ENCODE peak calls at places on chromosomes 7 and 10, in ten cellular contexts. One of them, this sample, is unnamed. For H3K27me3, the result is how much of the 10 kb centered on the place peaks cover.

GRCh38 chr10:27620425-27621397 is 116.6 kb downstream of the RAB18 start:
- DNase-seq in CD8-positive, alpha-beta T cell: no peak
- DNase-seq in small intestine: no peak
- DNase-seq in adrenal gland: no peak
- DNase-seq in tibial artery: peak
- DNase-seq in hepatocyte: peak
- DNase-seq in psoas muscle: peak
- DNase-seq in right lobe of liver: no peak
- DNase-seq in H1: no peak
- DNase-seq in fibroblast of lung: peak
- DNase-seq in this sample: no peak

GRCh38 chr10:14573666-14574261 is 200.9 kb downstream of the FAM107B start:
- DNase-seq in CD8-positive, alpha-beta T cell: no peak
- DNase-seq in small intestine: no peak
- DNase-seq in adrenal gland: no peak
- DNase-seq in tibial artery: no peak
- DNase-seq in hepatocyte: no peak
- DNase-seq in psoas muscle: no peak
- DNase-seq in right lobe of liver: no peak
- DNase-seq in H1: no peak
- DNase-seq in fibroblast of lung: peak
- DNase-seq in this sample: no peak

GRCh38 chr10:986137-986825 is 2.0 kb upstream of the GTPBP4 start:
- DNase-seq in CD8-positive, alpha-beta T cell: no peak
- DNase-seq in small intestine: peak
- DNase-seq in adrenal gland: no peak
- DNase-seq in tibial artery: no peak
- DNase-seq in hepatocyte: peak
- DNase-seq in psoas muscle: no peak
- DNase-seq in right lobe of liver: no peak
- DNase-seq in H1: no peak
- DNase-seq in fibroblast of lung: no peak
- DNase-seq in this sample: no peak

GRCh38 chr10:110212119-110213006 is 5.0 kb downstream of the MXI1 start:
- DNase-seq in CD8-positive, alpha-beta T cell: peak
- DNase-seq in small intestine: peak
- DNase-seq in adrenal gland: no peak
- DNase-seq in tibial artery: peak
- DNase-seq in hepatocyte: peak
- DNase-seq in psoas muscle: no peak
- DNase-seq in right lobe of liver: no peak
- DNase-seq in H1: peak
- DNase-seq in fibroblast of lung: no peak
- DNase-seq in this sample: no peak

GRCh38 chr7:150897502-150898474 is 45.5 kb downstream of the AOC1 start:
- DNase-seq in CD8-positive, alpha-beta T cell: no peak
- DNase-seq in small intestine: no peak
- DNase-seq in adrenal gland: no peak
- DNase-seq in tibial artery: no peak
- DNase-seq in hepatocyte: no peak
- DNase-seq in psoas muscle: no peak
- DNase-seq in right lobe of liver: no peak
- DNase-seq in H1: no peak
- DNase-seq in fibroblast of lung: no peak
- DNase-seq in this sample: no peak

GRCh38 chr7:12549106-12549505 is 21.4 kb upstream of the SCIN start:
- DNase-seq in CD8-positive, alpha-beta T cell: no peak
- DNase-seq in small intestine: no peak
- DNase-seq in adrenal gland: no peak
- DNase-seq in tibial artery: no peak
- DNase-seq in hepatocyte: no peak
- DNase-seq in psoas muscle: no peak
- DNase-seq in right lobe of liver: no peak
- DNase-seq in H1: no peak
- DNase-seq in fibroblast of lung: no peak
- DNase-seq in this sample: no peak

GRCh38 chr7:83689855-83690254 is 40.9 kb upstream of the SEMA3E start:
- DNase-seq in CD8-positive, alpha-beta T cell: no peak
- DNase-seq in small intestine: no peak
- DNase-seq in adrenal gland: no peak
- DNase-seq in tibial artery: no peak
- DNase-seq in hepatocyte: no peak
- DNase-seq in psoas muscle: no peak
- DNase-seq in right lobe of liver: no peak
- DNase-seq in H1: no peak
- DNase-seq in fibroblast of lung: no peak
- DNase-seq in this sample: no peak

GRCh38 chr10:59362991-59363390 is 642 bp upstream of the FAM13C start:
- DNase-seq in CD8-positive, alpha-beta T cell: no peak
- DNase-seq in small intestine: peak
- DNase-seq in adrenal gland: peak
- DNase-seq in tibial artery: peak
- DNase-seq in hepatocyte: peak
- DNase-seq in psoas muscle: peak
- DNase-seq in right lobe of liver: peak
- DNase-seq in H1: peak
- DNase-seq in fibroblast of lung: peak
- DNase-seq in this sample: peak

GRCh38 chr10:53005612-53006325 is 233.2 kb upstream of the MBL2 start:
- DNase-seq in CD8-positive, alpha-beta T cell: no peak
- DNase-seq in small intestine: no peak
- DNase-seq in adrenal gland: no peak
- DNase-seq in tibial artery: no peak
- DNase-seq in hepatocyte: no peak
- DNase-seq in psoas muscle: no peak
- DNase-seq in right lobe of liver: no peak
- DNase-seq in H1: no peak
- DNase-seq in fibroblast of lung: no peak
- DNase-seq in this sample: no peak

GRCh38 chr10:88386878-88387773 is 196.0 kb downstream of the RNLS start:
- DNase-seq in CD8-positive, alpha-beta T cell: no peak
- DNase-seq in small intestine: peak
- DNase-seq in adrenal gland: peak
- DNase-seq in tibial artery: peak
- DNase-seq in hepatocyte: peak
- DNase-seq in psoas muscle: no peak
- DNase-seq in right lobe of liver: peak
- DNase-seq in H1: no peak
- DNase-seq in fibroblast of lung: peak
- DNase-seq in this sample: no peak

GRCh38 chr7:129771928-129772479 is 160.5 kb downstream of the NRF1 start:
- DNase-seq in CD8-positive, alpha-beta T cell: no peak
- DNase-seq in small intestine: no peak
- DNase-seq in adrenal gland: no peak
- DNase-seq in tibial artery: no peak
- DNase-seq in hepatocyte: no peak
- DNase-seq in psoas muscle: no peak
- DNase-seq in right lobe of liver: no peak
- DNase-seq in H1: no peak
- DNase-seq in fibroblast of lung: no peak
- DNase-seq in this sample: no peak
- H3K27ac ChIP-seq in CD8-positive, alpha-beta T cell: no peak
- H3K27ac ChIP-seq in small intestine: no peak
- H3K27ac ChIP-seq in adrenal gland: no peak
- H3K27ac ChIP-seq in tibial artery: no peak
- H3K27ac ChIP-seq in hepatocyte: no peak
- H3K27ac ChIP-seq in psoas muscle: no peak
- H3K27ac ChIP-seq in right lobe of liver: no peak
- H3K27ac ChIP-seq in H1: no peak
- H3K27ac ChIP-seq in fibroblast of lung: no peak
- H3K27ac ChIP-seq in this sample: no peak

GRCh38 chr10:123556049-123556448 is 110.1 kb upstream of the GPR26 start:
- DNase-seq in CD8-positive, alpha-beta T cell: no peak
- DNase-seq in small intestine: no peak
- DNase-seq in adrenal gland: no peak
- DNase-seq in tibial artery: no peak
- DNase-seq in hepatocyte: no peak
- DNase-seq in psoas muscle: no peak
- DNase-seq in right lobe of liver: no peak
- DNase-seq in H1: peak
- DNase-seq in fibroblast of lung: no peak
- DNase-seq in this sample: no peak

GRCh38 chr10:123552760-123553554 is 113.2 kb upstream of the GPR26 start:
- DNase-seq in CD8-positive, alpha-beta T cell: no peak
- DNase-seq in small intestine: no peak
- DNase-seq in adrenal gland: no peak
- DNase-seq in tibial artery: no peak
- DNase-seq in hepatocyte: no peak
- DNase-seq in psoas muscle: no peak
- DNase-seq in right lobe of liver: no peak
- DNase-seq in H1: peak
- DNase-seq in fibroblast of lung: no peak
- DNase-seq in this sample: no peak

GRCh38 chr10:123555616-123556015 is 110.5 kb upstream of the GPR26 start:
- DNase-seq in CD8-positive, alpha-beta T cell: no peak
- DNase-seq in small intestine: no peak
- DNase-seq in adrenal gland: no peak
- DNase-seq in tibial artery: no peak
- DNase-seq in hepatocyte: no peak
- DNase-seq in psoas muscle: no peak
- DNase-seq in right lobe of liver: no peak
- DNase-seq in H1: no peak
- DNase-seq in fibroblast of lung: no peak
- DNase-seq in this sample: no peak

GRCh38 chr10:123554656-123555055 is 111.5 kb upstream of the GPR26 start:
- DNase-seq in CD8-positive, alpha-beta T cell: no peak
- DNase-seq in small intestine: no peak
- DNase-seq in adrenal gland: no peak
- DNase-seq in tibial artery: no peak
- DNase-seq in hepatocyte: no peak
- DNase-seq in psoas muscle: no peak
- DNase-seq in right lobe of liver: no peak
- DNase-seq in H1: peak
- DNase-seq in fibroblast of lung: no peak
- DNase-seq in this sample: no peak

DNA sequence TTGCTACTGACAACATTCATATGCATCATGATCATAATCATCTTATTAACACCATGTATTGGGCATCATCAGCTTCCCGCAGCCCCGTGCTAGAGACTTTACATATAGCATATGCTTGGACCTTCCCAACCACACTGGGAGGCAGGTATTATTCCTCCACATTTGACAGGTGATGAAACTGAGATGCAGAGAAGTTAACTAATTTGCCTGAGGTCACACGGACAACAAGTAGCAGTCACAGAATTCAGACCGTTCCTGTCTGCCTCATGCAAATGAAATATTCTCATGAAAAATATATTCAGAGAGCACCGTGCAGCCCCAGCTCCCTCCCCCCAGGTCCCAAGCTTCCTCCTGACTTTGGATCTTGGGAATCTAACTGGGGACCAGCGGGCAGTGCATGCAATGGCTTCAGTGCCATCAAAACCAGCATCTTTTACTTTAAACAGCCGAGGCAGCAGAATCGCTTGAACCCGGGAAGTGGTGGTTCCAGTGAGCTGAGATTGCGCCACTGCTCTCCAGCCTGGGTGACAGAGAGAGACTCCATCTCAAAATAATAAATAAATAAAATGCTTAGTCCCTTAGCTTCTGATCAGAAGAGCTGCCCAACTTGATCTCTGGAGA is 112.2 kb upstream of the GPR26 start:
- DNase-seq in CD8-positive, alpha-beta T cell: no peak
- DNase-seq in small intestine: no peak
- DNase-seq in adrenal gland: no peak
- DNase-seq in tibial artery: no peak
- DNase-seq in hepatocyte: no peak
- DNase-seq in psoas muscle: no peak
- DNase-seq in right lobe of liver: no peak
- DNase-seq in H1: peak
- DNase-seq in fibroblast of lung: no peak
- DNase-seq in this sample: no peak
- H3K27me3 ChIP-seq in CD8-positive, alpha-beta T cell: under half
- H3K27me3 ChIP-seq in small intestine: under half
- H3K27me3 ChIP-seq in adrenal gland: under half
- H3K27me3 ChIP-seq in tibial artery: under half
- H3K27me3 ChIP-seq in hepatocyte: under half
- H3K27me3 ChIP-seq in psoas muscle: under half
- H3K27me3 ChIP-seq in right lobe of liver: under half
- H3K27me3 ChIP-seq in H1: under half
- H3K27me3 ChIP-seq in fibroblast of lung: under half
- H3K27me3 ChIP-seq in this sample: under half

GRCh38 chr7:139773372-139773771 is 4.4 kb downstream of the HIPK2 start:
- DNase-seq in CD8-positive, alpha-beta T cell: no peak
- DNase-seq in small intestine: no peak
- DNase-seq in adrenal gland: no peak
- DNase-seq in tibial artery: no peak
- DNase-seq in hepatocyte: no peak
- DNase-seq in psoas muscle: no peak
- DNase-seq in right lobe of liver: no peak
- DNase-seq in H1: no peak
- DNase-seq in fibroblast of lung: no peak
- DNase-seq in this sample: no peak
- H3K27ac ChIP-seq in CD8-positive, alpha-beta T cell: no peak
- H3K27ac ChIP-seq in small intestine: no peak
- H3K27ac ChIP-seq in adrenal gland: no peak
- H3K27ac ChIP-seq in tibial artery: peak
- H3K27ac ChIP-seq in hepatocyte: no peak
- H3K27ac ChIP-seq in psoas muscle: peak
- H3K27ac ChIP-seq in right lobe of liver: no peak
- H3K27ac ChIP-seq in H1: no peak
- H3K27ac ChIP-seq in fibroblast of lung: no peak
- H3K27ac ChIP-seq in this sample: no peak

DNA sequence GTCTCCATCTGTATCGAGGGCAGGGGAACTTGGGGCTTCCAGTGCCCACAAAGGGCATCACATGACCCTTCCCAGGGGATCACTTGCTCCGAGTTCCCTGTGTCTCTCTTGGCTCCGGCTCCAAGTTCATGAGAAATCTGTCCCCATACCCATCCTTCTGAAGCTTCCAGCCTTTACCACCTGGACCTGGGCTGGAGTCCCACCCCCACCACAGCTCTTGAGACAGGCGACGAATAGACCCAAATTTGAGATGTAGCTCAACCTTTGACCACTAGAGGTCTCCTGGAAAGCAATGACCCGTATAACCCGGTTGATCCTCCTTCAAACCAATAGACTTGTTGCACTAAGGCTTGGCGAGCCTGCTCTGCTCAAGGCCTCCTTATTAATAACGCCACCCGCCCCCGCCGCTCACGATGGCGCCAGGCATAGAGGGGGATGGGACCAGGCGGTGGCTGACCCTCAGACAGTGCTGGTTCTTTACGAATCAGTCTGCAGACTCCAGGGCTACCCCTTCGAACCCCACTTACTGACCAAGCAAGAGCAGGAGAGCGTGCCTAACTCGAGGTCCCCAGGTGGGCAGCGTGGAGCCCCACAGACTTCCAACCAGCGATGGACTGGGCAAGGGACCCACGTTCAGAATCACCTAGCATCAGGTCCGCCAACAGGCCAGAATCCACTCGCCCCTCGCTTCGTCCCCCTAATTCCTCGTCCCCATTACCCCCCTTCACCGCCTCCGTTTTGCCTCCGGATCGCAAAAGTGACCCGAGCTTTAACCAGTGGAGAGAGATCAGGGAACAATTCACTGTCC is 4.4 kb upstream of the ARID5B start:
- DNase-seq in CD8-positive, alpha-beta T cell: peak
- DNase-seq in small intestine: peak
- DNase-seq in adrenal gland: peak
- DNase-seq in tibial artery: peak
- DNase-seq in hepatocyte: peak
- DNase-seq in psoas muscle: peak
- DNase-seq in right lobe of liver: peak
- DNase-seq in H1: peak
- DNase-seq in fibroblast of lung: peak
- DNase-seq in this sample: no peak
- H3K27me3 ChIP-seq in CD8-positive, alpha-beta T cell: under half
- H3K27me3 ChIP-seq in small intestine: under half
- H3K27me3 ChIP-seq in adrenal gland: under half
- H3K27me3 ChIP-seq in tibial artery: under half
- H3K27me3 ChIP-seq in hepatocyte: under half
- H3K27me3 ChIP-seq in psoas muscle: under half
- H3K27me3 ChIP-seq in right lobe of liver: under half
- H3K27me3 ChIP-seq in H1: under half
- H3K27me3 ChIP-seq in fibroblast of lung: under half
- H3K27me3 ChIP-seq in this sample: under half

This sample was measured in prostate gland.